ENCODE peak calls at places on chromosomes 1 and 21, in eight cellular contexts. One of them, this sample, is unnamed.

GRCh38 chr21:42311816-42312625 is 3.2 kb downstream of the TFF3 start:
- DNase-seq in NCI-H2029 treated with DMSO at 0.1 percent for 48 hours: no peak
- DNase-seq in left cardiac atrium: no peak
- DNase-seq in activated naive CD4-positive, alpha-beta T cell: no peak
- DNase-seq in stimulated activated naive CD4-positive, alpha-beta T cell: no peak
- DNase-seq in activated CD8-positive, alpha-beta T cell treated with anti-CD3 and anti-CD28 coated beads for 36 hours: no peak
- DNase-seq in cardiac muscle cell: no peak
- DNase-seq in MCF 10A: no peak
- DNase-seq in this sample: no peak

GRCh38 chr1:174953657-174954435 is 45.9 kb upstream of the CACYBP start:
- DNase-seq in NCI-H2029 treated with DMSO at 0.1 percent for 48 hours: peak
- DNase-seq in left cardiac atrium: no peak
- DNase-seq in activated naive CD4-positive, alpha-beta T cell: no peak
- DNase-seq in stimulated activated naive CD4-positive, alpha-beta T cell: no peak
- DNase-seq in activated CD8-positive, alpha-beta T cell treated with anti-CD3 and anti-CD28 coated beads for 36 hours: no peak
- DNase-seq in cardiac muscle cell: no peak
- DNase-seq in MCF 10A: no peak
- DNase-seq in this sample: peak

GRCh38 chr1:226004396-226004795 is 5.3 kb upstream of the SDE2 start:
- DNase-seq in NCI-H2029 treated with DMSO at 0.1 percent for 48 hours: no peak
- DNase-seq in left cardiac atrium: no peak
- DNase-seq in activated naive CD4-positive, alpha-beta T cell: no peak
- DNase-seq in stimulated activated naive CD4-positive, alpha-beta T cell: no peak
- DNase-seq in activated CD8-positive, alpha-beta T cell treated with anti-CD3 and anti-CD28 coated beads for 36 hours: no peak
- DNase-seq in cardiac muscle cell: no peak
- DNase-seq in MCF 10A: no peak
- DNase-seq in this sample: no peak

GRCh38 chr1:1529321-1529720 is 11.1 kb downstream of the TMEM240 start:
- DNase-seq in NCI-H2029 treated with DMSO at 0.1 percent for 48 hours: no peak
- DNase-seq in left cardiac atrium: no peak
- DNase-seq in activated naive CD4-positive, alpha-beta T cell: no peak
- DNase-seq in stimulated activated naive CD4-positive, alpha-beta T cell: no peak
- DNase-seq in activated CD8-positive, alpha-beta T cell treated with anti-CD3 and anti-CD28 coated beads for 36 hours: no peak
- DNase-seq in cardiac muscle cell: no peak
- DNase-seq in MCF 10A: no peak
- DNase-seq in this sample: no peak

GRCh38 chr1:9539829-9540550 is 725 bp downstream of the SLC25A33 start:
- DNase-seq in NCI-H2029 treated with DMSO at 0.1 percent for 48 hours: no peak
- DNase-seq in left cardiac atrium: peak
- DNase-seq in activated naive CD4-positive, alpha-beta T cell: peak
- DNase-seq in stimulated activated naive CD4-positive, alpha-beta T cell: peak
- DNase-seq in activated CD8-positive, alpha-beta T cell treated with anti-CD3 and anti-CD28 coated beads for 36 hours: peak
- DNase-seq in cardiac muscle cell: peak
- DNase-seq in MCF 10A: peak
- DNase-seq in this sample: peak

GRCh38 chr1:150551784-150552691 is 2.8 kb downstream of the ADAMTSL4 start:
- DNase-seq in NCI-H2029 treated with DMSO at 0.1 percent for 48 hours: no peak
- DNase-seq in left cardiac atrium: peak
- DNase-seq in activated naive CD4-positive, alpha-beta T cell: no peak
- DNase-seq in stimulated activated naive CD4-positive, alpha-beta T cell: no peak
- DNase-seq in activated CD8-positive, alpha-beta T cell treated with anti-CD3 and anti-CD28 coated beads for 36 hours: peak
- DNase-seq in cardiac muscle cell: peak
- DNase-seq in MCF 10A: peak
- DNase-seq in this sample: peak

GRCh38 chr1:38272515-38272914 is 225.9 kb upstream of the POU3F1 start:
- DNase-seq in NCI-H2029 treated with DMSO at 0.1 percent for 48 hours: no peak
- DNase-seq in left cardiac atrium: no peak
- DNase-seq in activated naive CD4-positive, alpha-beta T cell: no peak
- DNase-seq in stimulated activated naive CD4-positive, alpha-beta T cell: no peak
- DNase-seq in activated CD8-positive, alpha-beta T cell treated with anti-CD3 and anti-CD28 coated beads for 36 hours: no peak
- DNase-seq in cardiac muscle cell: no peak
- DNase-seq in MCF 10A: no peak
- DNase-seq in this sample: no peak

GRCh38 chr1:3393987-3394920 is 60.2 kb upstream of the ARHGEF16 start:
- DNase-seq in NCI-H2029 treated with DMSO at 0.1 percent for 48 hours: no peak
- DNase-seq in left cardiac atrium: no peak
- DNase-seq in activated naive CD4-positive, alpha-beta T cell: no peak
- DNase-seq in stimulated activated naive CD4-positive, alpha-beta T cell: no peak
- DNase-seq in activated CD8-positive, alpha-beta T cell treated with anti-CD3 and anti-CD28 coated beads for 36 hours: no peak
- DNase-seq in cardiac muscle cell: no peak
- DNase-seq in MCF 10A: no peak
- DNase-seq in this sample: no peak

GRCh38 chr1:178723541-178723940 is 1.5 kb upstream of the RALGPS2 start:
- DNase-seq in NCI-H2029 treated with DMSO at 0.1 percent for 48 hours: no peak
- DNase-seq in left cardiac atrium: no peak
- DNase-seq in activated naive CD4-positive, alpha-beta T cell: no peak
- DNase-seq in stimulated activated naive CD4-positive, alpha-beta T cell: no peak
- DNase-seq in activated CD8-positive, alpha-beta T cell treated with anti-CD3 and anti-CD28 coated beads for 36 hours: no peak
- DNase-seq in cardiac muscle cell: peak
- DNase-seq in MCF 10A: peak
- DNase-seq in this sample: no peak

GRCh38 chr1:1777950-1778826 is at the start of gene NADK:
- DNase-seq in NCI-H2029 treated with DMSO at 0.1 percent for 48 hours: no peak
- DNase-seq in left cardiac atrium: peak
- DNase-seq in activated naive CD4-positive, alpha-beta T cell: peak
- DNase-seq in stimulated activated naive CD4-positive, alpha-beta T cell: peak
- DNase-seq in activated CD8-positive, alpha-beta T cell treated with anti-CD3 and anti-CD28 coated beads for 36 hours: peak
- DNase-seq in cardiac muscle cell: peak
- DNase-seq in MCF 10A: peak
- DNase-seq in this sample: peak

GRCh38 chr1:91404151-91405012 is at the start of gene HFM1:
- DNase-seq in NCI-H2029 treated with DMSO at 0.1 percent for 48 hours: peak
- DNase-seq in left cardiac atrium: peak
- DNase-seq in activated naive CD4-positive, alpha-beta T cell: no peak
- DNase-seq in stimulated activated naive CD4-positive, alpha-beta T cell: peak
- DNase-seq in activated CD8-positive, alpha-beta T cell treated with anti-CD3 and anti-CD28 coated beads for 36 hours: peak
- DNase-seq in cardiac muscle cell: peak
- DNase-seq in MCF 10A: no peak
- DNase-seq in this sample: peak

GRCh38 chr1:21126324-21126723 is 50.4 kb downstream of the EIF4G3 start:
- DNase-seq in NCI-H2029 treated with DMSO at 0.1 percent for 48 hours: no peak
- DNase-seq in left cardiac atrium: no peak
- DNase-seq in activated naive CD4-positive, alpha-beta T cell: no peak
- DNase-seq in stimulated activated naive CD4-positive, alpha-beta T cell: no peak
- DNase-seq in activated CD8-positive, alpha-beta T cell treated with anti-CD3 and anti-CD28 coated beads for 36 hours: no peak
- DNase-seq in cardiac muscle cell: no peak
- DNase-seq in MCF 10A: peak
- DNase-seq in this sample: no peak

GRCh38 chr1:25431495-25432363 is 1.0 kb downstream of the MACO1 start:
- DNase-seq in NCI-H2029 treated with DMSO at 0.1 percent for 48 hours: no peak
- DNase-seq in left cardiac atrium: peak
- DNase-seq in activated naive CD4-positive, alpha-beta T cell: no peak
- DNase-seq in stimulated activated naive CD4-positive, alpha-beta T cell: no peak
- DNase-seq in activated CD8-positive, alpha-beta T cell treated with anti-CD3 and anti-CD28 coated beads for 36 hours: peak
- DNase-seq in cardiac muscle cell: no peak
- DNase-seq in MCF 10A: no peak
- DNase-seq in this sample: peak

GRCh38 chr1:42936309-42937078 is 22.2 kb downstream of the SLC2A1 start:
- DNase-seq in NCI-H2029 treated with DMSO at 0.1 percent for 48 hours: no peak
- DNase-seq in left cardiac atrium: no peak
- DNase-seq in activated naive CD4-positive, alpha-beta T cell: no peak
- DNase-seq in stimulated activated naive CD4-positive, alpha-beta T cell: no peak
- DNase-seq in activated CD8-positive, alpha-beta T cell treated with anti-CD3 and anti-CD28 coated beads for 36 hours: peak
- DNase-seq in cardiac muscle cell: peak
- DNase-seq in MCF 10A: peak
- DNase-seq in this sample: no peak

GRCh38 chr1:156694563-156694962 is 10.8 kb downstream of the CRABP2 start:
- DNase-seq in NCI-H2029 treated with DMSO at 0.1 percent for 48 hours: no peak
- DNase-seq in left cardiac atrium: no peak
- DNase-seq in activated naive CD4-positive, alpha-beta T cell: no peak
- DNase-seq in stimulated activated naive CD4-positive, alpha-beta T cell: no peak
- DNase-seq in activated CD8-positive, alpha-beta T cell treated with anti-CD3 and anti-CD28 coated beads for 36 hours: no peak
- DNase-seq in cardiac muscle cell: no peak
- DNase-seq in MCF 10A: no peak
- DNase-seq in this sample: peak

GRCh38 chr1:71046891-71047634 is 553 bp downstream of the PTGER3 start:
- DNase-seq in NCI-H2029 treated with DMSO at 0.1 percent for 48 hours: no peak
- DNase-seq in left cardiac atrium: peak
- DNase-seq in activated naive CD4-positive, alpha-beta T cell: no peak
- DNase-seq in stimulated activated naive CD4-positive, alpha-beta T cell: no peak
- DNase-seq in activated CD8-positive, alpha-beta T cell treated with anti-CD3 and anti-CD28 coated beads for 36 hours: peak
- DNase-seq in cardiac muscle cell: peak
- DNase-seq in MCF 10A: no peak
- DNase-seq in this sample: peak

GRCh38 chr1:181324797-181325616 is 158.3 kb upstream of the CACNA1E start:
- DNase-seq in NCI-H2029 treated with DMSO at 0.1 percent for 48 hours: no peak
- DNase-seq in left cardiac atrium: no peak
- DNase-seq in activated naive CD4-positive, alpha-beta T cell: no peak
- DNase-seq in stimulated activated naive CD4-positive, alpha-beta T cell: no peak
- DNase-seq in activated CD8-positive, alpha-beta T cell treated with anti-CD3 and anti-CD28 coated beads for 36 hours: peak
- DNase-seq in cardiac muscle cell: no peak
- DNase-seq in MCF 10A: peak
- DNase-seq in this sample: no peak

GRCh38 chr1:181647314-181648035 is 164.2 kb downstream of the CACNA1E start:
- DNase-seq in NCI-H2029 treated with DMSO at 0.1 percent for 48 hours: no peak
- DNase-seq in left cardiac atrium: no peak
- DNase-seq in activated naive CD4-positive, alpha-beta T cell: no peak
- DNase-seq in stimulated activated naive CD4-positive, alpha-beta T cell: no peak
- DNase-seq in activated CD8-positive, alpha-beta T cell treated with anti-CD3 and anti-CD28 coated beads for 36 hours: no peak
- DNase-seq in cardiac muscle cell: no peak
- DNase-seq in MCF 10A: peak
- DNase-seq in this sample: no peak

GRCh38 chr1:227745568-227745967 is 10.3 kb downstream of the SNAP47 start:
- DNase-seq in NCI-H2029 treated with DMSO at 0.1 percent for 48 hours: no peak
- DNase-seq in left cardiac atrium: no peak
- DNase-seq in activated naive CD4-positive, alpha-beta T cell: no peak
- DNase-seq in stimulated activated naive CD4-positive, alpha-beta T cell: no peak
- DNase-seq in activated CD8-positive, alpha-beta T cell treated with anti-CD3 and anti-CD28 coated beads for 36 hours: no peak
- DNase-seq in cardiac muscle cell: no peak
- DNase-seq in MCF 10A: no peak
- DNase-seq in this sample: no peak

GRCh38 chr1:181104790-181105133 is 16.3 kb downstream of the IER5 start:
- DNase-seq in NCI-H2029 treated with DMSO at 0.1 percent for 48 hours: no peak
- DNase-seq in left cardiac atrium: peak
- DNase-seq in activated naive CD4-positive, alpha-beta T cell: no peak
- DNase-seq in stimulated activated naive CD4-positive, alpha-beta T cell: peak
- DNase-seq in activated CD8-positive, alpha-beta T cell treated with anti-CD3 and anti-CD28 coated beads for 36 hours: peak
- DNase-seq in cardiac muscle cell: no peak
- DNase-seq in MCF 10A: no peak
- DNase-seq in this sample: peak

GRCh38 chr1:228655796-228656394 is 79.4 kb upstream of the RHOU start:
- DNase-seq in NCI-H2029 treated with DMSO at 0.1 percent for 48 hours: no peak
- DNase-seq in left cardiac atrium: no peak
- DNase-seq in activated naive CD4-positive, alpha-beta T cell: no peak
- DNase-seq in stimulated activated naive CD4-positive, alpha-beta T cell: no peak
- DNase-seq in activated CD8-positive, alpha-beta T cell treated with anti-CD3 and anti-CD28 coated beads for 36 hours: no peak
- DNase-seq in cardiac muscle cell: no peak
- DNase-seq in MCF 10A: no peak
- DNase-seq in this sample: no peak

GRCh38 chr1:247047702-247048101 is 30.9 kb downstream of the ZNF670 start:
- DNase-seq in NCI-H2029 treated with DMSO at 0.1 percent for 48 hours: no peak
- DNase-seq in left cardiac atrium: no peak
- DNase-seq in activated naive CD4-positive, alpha-beta T cell: no peak
- DNase-seq in stimulated activated naive CD4-positive, alpha-beta T cell: no peak
- DNase-seq in activated CD8-positive, alpha-beta T cell treated with anti-CD3 and anti-CD28 coated beads for 36 hours: no peak
- DNase-seq in cardiac muscle cell: no peak
- DNase-seq in MCF 10A: no peak
- DNase-seq in this sample: no peak

GRCh38 chr1:31354266-31354665 is 18.6 kb downstream of the FABP3 start:
- DNase-seq in NCI-H2029 treated with DMSO at 0.1 percent for 48 hours: no peak
- DNase-seq in left cardiac atrium: no peak
- DNase-seq in activated naive CD4-positive, alpha-beta T cell: no peak
- DNase-seq in stimulated activated naive CD4-positive, alpha-beta T cell: no peak
- DNase-seq in activated CD8-positive, alpha-beta T cell treated with anti-CD3 and anti-CD28 coated beads for 36 hours: no peak
- DNase-seq in cardiac muscle cell: peak
- DNase-seq in MCF 10A: no peak
- DNase-seq in this sample: no peak

GRCh38 chr1:207009182-207009850 is 23.2 kb downstream of the C1orf116 start:
- DNase-seq in NCI-H2029 treated with DMSO at 0.1 percent for 48 hours: no peak
- DNase-seq in left cardiac atrium: no peak
- DNase-seq in activated naive CD4-positive, alpha-beta T cell: no peak
- DNase-seq in stimulated activated naive CD4-positive, alpha-beta T cell: no peak
- DNase-seq in activated CD8-positive, alpha-beta T cell treated with anti-CD3 and anti-CD28 coated beads for 36 hours: no peak
- DNase-seq in cardiac muscle cell: peak
- DNase-seq in MCF 10A: no peak
- DNase-seq in this sample: no peak

GRCh38 chr1:171868217-171868616 is 26.9 kb downstream of the DNM3 start:
- DNase-seq in NCI-H2029 treated with DMSO at 0.1 percent for 48 hours: no peak
- DNase-seq in left cardiac atrium: no peak
- DNase-seq in activated naive CD4-positive, alpha-beta T cell: no peak
- DNase-seq in stimulated activated naive CD4-positive, alpha-beta T cell: no peak
- DNase-seq in activated CD8-positive, alpha-beta T cell treated with anti-CD3 and anti-CD28 coated beads for 36 hours: no peak
- DNase-seq in cardiac muscle cell: peak
- DNase-seq in MCF 10A: peak
- DNase-seq in this sample: no peak

GRCh38 chr1:167881069-167881468 is 32.9 kb downstream of the ADCY10 start:
- DNase-seq in NCI-H2029 treated with DMSO at 0.1 percent for 48 hours: no peak
- DNase-seq in left cardiac atrium: no peak
- DNase-seq in activated naive CD4-positive, alpha-beta T cell: no peak
- DNase-seq in stimulated activated naive CD4-positive, alpha-beta T cell: no peak
- DNase-seq in activated CD8-positive, alpha-beta T cell treated with anti-CD3 and anti-CD28 coated beads for 36 hours: no peak
- DNase-seq in cardiac muscle cell: peak
- DNase-seq in MCF 10A: no peak
- DNase-seq in this sample: no peak

GRCh38 chr1:69611316-69611715 is 43.6 kb downstream of the LRRC7 start:
- DNase-seq in NCI-H2029 treated with DMSO at 0.1 percent for 48 hours: no peak
- DNase-seq in left cardiac atrium: no peak
- DNase-seq in activated naive CD4-positive, alpha-beta T cell: no peak
- DNase-seq in stimulated activated naive CD4-positive, alpha-beta T cell: no peak
- DNase-seq in activated CD8-positive, alpha-beta T cell treated with anti-CD3 and anti-CD28 coated beads for 36 hours: no peak
- DNase-seq in cardiac muscle cell: no peak
- DNase-seq in MCF 10A: no peak
- DNase-seq in this sample: no peak

GRCh38 chr1:153539395-153540093 is 1.2 kb downstream of the S100A5 start:
- DNase-seq in NCI-H2029 treated with DMSO at 0.1 percent for 48 hours: peak
- DNase-seq in left cardiac atrium: no peak
- DNase-seq in activated naive CD4-positive, alpha-beta T cell: no peak
- DNase-seq in stimulated activated naive CD4-positive, alpha-beta T cell: no peak
- DNase-seq in activated CD8-positive, alpha-beta T cell treated with anti-CD3 and anti-CD28 coated beads for 36 hours: peak
- DNase-seq in cardiac muscle cell: no peak
- DNase-seq in MCF 10A: no peak
- DNase-seq in this sample: no peak

GRCh38 chr21:43935711-43936110 is 70.7 kb downstream of the AGPAT3 start:
- DNase-seq in NCI-H2029 treated with DMSO at 0.1 percent for 48 hours: no peak
- DNase-seq in left cardiac atrium: no peak
- DNase-seq in activated naive CD4-positive, alpha-beta T cell: no peak
- DNase-seq in stimulated activated naive CD4-positive, alpha-beta T cell: no peak
- DNase-seq in activated CD8-positive, alpha-beta T cell treated with anti-CD3 and anti-CD28 coated beads for 36 hours: no peak
- DNase-seq in cardiac muscle cell: no peak
- DNase-seq in MCF 10A: no peak
- DNase-seq in this sample: no peak

GRCh38 chr1:54409156-54410142 is 3.3 kb upstream of the SSBP3 start:
- DNase-seq in NCI-H2029 treated with DMSO at 0.1 percent for 48 hours: no peak
- DNase-seq in left cardiac atrium: no peak
- DNase-seq in activated naive CD4-positive, alpha-beta T cell: no peak
- DNase-seq in stimulated activated naive CD4-positive, alpha-beta T cell: no peak
- DNase-seq in activated CD8-positive, alpha-beta T cell treated with anti-CD3 and anti-CD28 coated beads for 36 hours: peak
- DNase-seq in cardiac muscle cell: no peak
- DNase-seq in MCF 10A: peak
- DNase-seq in this sample: no peak

GRCh38 chr21:42745511-42746239 is 92.3 kb downstream of the PDE9A start:
- DNase-seq in NCI-H2029 treated with DMSO at 0.1 percent for 48 hours: no peak
- DNase-seq in left cardiac atrium: no peak
- DNase-seq in activated naive CD4-positive, alpha-beta T cell: no peak
- DNase-seq in stimulated activated naive CD4-positive, alpha-beta T cell: no peak
- DNase-seq in activated CD8-positive, alpha-beta T cell treated with anti-CD3 and anti-CD28 coated beads for 36 hours: peak
- DNase-seq in cardiac muscle cell: no peak
- DNase-seq in MCF 10A: no peak
- DNase-seq in this sample: no peak

This sample was measured in neural progenitor cell.